ENCODE peak calls at places on chromosomes 5 and 9, in nine cellular contexts. A is T follicular helper cell; Y is T-helper 1 cell; I is iPS-NIHi11; K is endothelial cell; S is CD4-positive, CD25-positive, alpha-beta regulatory T cell; R is stimulated activated CD8-positive, alpha-beta memory T cell treated with anti-CD3 and anti-CD28 coated beads, Interleukin-12 subunit alpha, Interleukin-12 subunit beta, amount 100 ng/mL, for 1 hour; P is effector memory CD4-positive, alpha-beta T cell; X is stimulated activated CD4-positive, alpha-beta T cell treated with anti-CD3 and anti-CD28 coated beads, Interleukin-4, amount 100 ng/mL, for 48 hours. M is an unnamed sample.

GRCh38 chr9:18060304-18060934 is 413.5 kb upstream of the ADAMTSL1 start:
- DNase-seq in R (no peak), A (no peak), X (no peak), Y (no peak), K (no peak), S (no peak), I (no peak), P (no peak), M (no peak)

GRCh38 chr5:15956622-15957021 is 223.0 kb downstream of the MARCHF11 start:
- DNase-seq in X (no peak), R (no peak), I (no peak), Y (no peak), P (no peak), K (no peak), S (no peak), A (no peak), M (no peak)

GRCh38 chr9:4262735-4263141 is 37.1 kb downstream of the GLIS3 start:
- DNase-seq in R (no peak), Y (no peak), S (no peak), X (no peak), I (peak; percentile 35), A (no peak), K (no peak), P (no peak), M (no peak)

GRCh38 chr9:137000177-137000930 is 4.0 kb upstream of the CLIC3 start:
- DNase-seq in P (no peak), K (no peak), A (no peak), R (no peak), I (no peak), S (no peak), Y (no peak), X (no peak), M (no peak)

GRCh38 chr9:135282001-135282731 is 194.7 kb downstream of the OLFM1 start:
- DNase-seq in R (peak; percentile 2), S (no peak), Y (no peak), X (peak; percentile 5), P (no peak), K (no peak), I (peak; percentile 50), A (peak; percentile 7), M (peak; percentile 90)

GRCh38 chr5:42483472-42484154 is 60.4 kb downstream of the GHR start:
- DNase-seq in K (no peak), S (no peak), P (no peak), Y (no peak), I (no peak), R (no peak), A (no peak), X (no peak), M (no peak)

GRCh38 chr9:571066-571465 is 270.4 kb upstream of the DMRT1 start:
- DNase-seq in P (no peak), I (no peak), A (no peak), X (no peak), K (no peak), S (no peak), Y (no peak), R (no peak), M (peak; percentile 68)

GRCh38 chr5:172891716-172892421 is 57.8 kb downstream of the ERGIC1 start:
- DNase-seq in Y (no peak), S (no peak), A (no peak), P (no peak), K (no peak), I (no peak), R (no peak), X (no peak), M (peak; percentile 79)

GRCh38 chr5:132364319-132364718 is 5.2 kb upstream of the SLC22A5 start:
- DNase-seq in K (no peak), P (no peak), R (no peak), X (no peak), A (no peak), I (no peak), S (no peak), Y (no peak), M (no peak)

GRCh38 chr5:139725073-139725830 is 70.4 kb upstream of the PSD2 start:
- DNase-seq in I (peak; percentile 59), S (no peak), A (no peak), X (no peak), Y (no peak), K (no peak), R (no peak), P (no peak), M (peak; percentile 60)

GRCh38 chr5:55456216-55456895 is 78.4 kb downstream of the PLPP1 start:
- DNase-seq in S (no peak), P (no peak), K (no peak), A (no peak), R (no peak), Y (no peak), I (no peak), X (no peak), M (no peak)

GRCh38 chr5:66660401-66660800 is 64.2 kb downstream of the MAST4 start:
- DNase-seq in S (no peak), I (no peak), P (no peak), R (no peak), K (no peak), X (no peak), Y (no peak), A (no peak), M (no peak)

GRCh38 chr9:81132318-81132717 is 557.0 kb downstream of the TLE1 start:
- DNase-seq in X (no peak), I (no peak), K (no peak), Y (no peak), R (no peak), S (no peak), P (no peak), A (no peak), M (no peak)

GRCh38 chr5:166441-167372 is 24.6 kb upstream of the LRRC14B start:
- DNase-seq in A (no peak), Y (no peak), R (no peak), X (no peak), I (no peak), P (no peak), S (no peak), K (no peak), M (no peak)

GRCh38 chr5:139700711-139701693 is 52.9 kb downstream of the CXXC5 start:
- DNase-seq in I (peak; percentile 40), A (no peak), P (no peak), R (no peak), X (no peak), S (no peak), Y (no peak), K (no peak), M (no peak)

GRCh38 chr9:27851858-27852257 is 278.6 kb upstream of the C9orf72 start:
- DNase-seq in P (no peak), R (no peak), I (no peak), X (no peak), S (no peak), Y (no peak), A (no peak), K (no peak), M (no peak)

M was measured in mucosa of gallbladder.